ENCODE peak calls at places on chromosomes 12 and 14, in seven cellular contexts. Q is WTC11, H is HCT116, P is H1, W is GM12878, R is K562, K is HepG2. I is an unnamed sample.

GRCh38 chr14:99234982-99235491 is 37.0 kb downstream of the BCL11B start:
- DNase-seq in Q (peak), W (no peak), K (no peak), P (peak), R (no peak), H (peak), I (peak)

GRCh38 chr12:130337476-130338303 is at the start of gene PIWIL1:
- DNase-seq in K (no peak), Q (no peak), H (no peak), P (no peak), R (peak), W (no peak), I (no peak)

GRCh38 chr14:101726954-101727302 is 34.6 kb upstream of the PPP2R5C start:
- DNase-seq in W (no peak), Q (no peak), R (no peak), P (no peak), K (no peak), H (no peak), I (no peak)

GRCh38 chr14:87748558-87748957 is 244.4 kb downstream of the GALC start:
- DNase-seq in Q (no peak), K (no peak), R (no peak), P (no peak), H (no peak), W (no peak), I (no peak)

GRCh38 chr14:77086017-77086727 is 11.9 kb upstream of the CIPC start:
- DNase-seq in H (no peak), Q (no peak), R (no peak), W (no peak), K (peak), P (no peak), I (no peak)

GRCh38 chr12:118853634-118854033 is 127.7 kb upstream of the SRRM4 start:
- DNase-seq in W (no peak), K (no peak), P (peak), R (no peak), Q (peak), H (no peak), I (no peak)

GRCh38 chr12:94553130-94553519 is 93.5 kb upstream of the CEP83 start:
- DNase-seq in R (no peak), K (no peak), W (no peak), H (peak), P (no peak), Q (no peak), I (no peak)

GRCh38 chr14:25484194-25484593 is 434.2 kb upstream of the STXBP6 start:
- DNase-seq in P (no peak), W (no peak), K (no peak), H (no peak), Q (no peak), R (no peak), I (no peak)

GRCh38 chr12:41515953-41516352 is 327.8 kb downstream of the PDZRN4 start:
- DNase-seq in W (no peak), P (no peak), K (no peak), H (no peak), R (no peak), Q (no peak), I (no peak)

GRCh38 chr12:120115692-120116442 is 686 bp downstream of the RAB35 start:
- DNase-seq in R (no peak), Q (peak), P (peak), K (peak), H (peak), W (no peak), I (peak)

GRCh38 chr12:51009038-51009437 is 17.1 kb downstream of the SLC11A2 start:
- DNase-seq in K (no peak), R (no peak), P (no peak), Q (no peak), H (no peak), W (no peak), I (no peak)

GRCh38 chr14:21070083-21070609 is at the start of gene ARHGEF40:
- DNase-seq in W (no peak), P (no peak), K (no peak), R (peak), Q (peak), H (no peak), I (peak)

GRCh38 chr12:7219599-7220243 is 30.2 kb downstream of the PEX5 start:
- DNase-seq in K (peak), H (peak), P (peak), R (peak), W (peak), Q (peak), I (peak)

GRCh38 chr14:51109651-51110050 is 14.7 kb upstream of the TRIM9 start:
- DNase-seq in H (no peak), P (no peak), R (no peak), Q (no peak), K (no peak), W (no peak), I (no peak)

GRCh38 chr12:19198272-19198671 is 68.7 kb downstream of the PLEKHA5 start:
- DNase-seq in P (no peak), R (no peak), W (no peak), H (no peak), Q (no peak), K (no peak), I (no peak)

GRCh38 chr12:851913-852312 is 97.6 kb downstream of the RAD52 start:
- DNase-seq in H (no peak), P (no peak), K (no peak), W (no peak), R (no peak), Q (no peak), I (no peak)

GRCh38 chr14:105204931-105205717 is 24.0 kb upstream of the NUDT14 start:
- DNase-seq in Q (no peak), P (no peak), K (no peak), R (no peak), W (no peak), H (no peak), I (no peak)

GRCh38 chr14:31194095-31194494 is 13.5 kb downstream of the HECTD1 start:
- DNase-seq in H (no peak), K (no peak), W (no peak), P (no peak), R (no peak), Q (no peak), I (no peak)

GRCh38 chr12:125340791-125341190 is 275.6 kb downstream of the AACS start:
- DNase-seq in W (no peak), Q (no peak), R (no peak), P (no peak), K (peak), H (no peak), I (peak)

GRCh38 chr14:90509403-90509802 is 112.6 kb downstream of the CALM1 start:
- DNase-seq in H (no peak), P (no peak), R (no peak), W (no peak), Q (no peak), K (no peak), I (no peak)

GRCh38 chr14:99691111-99691885 is 7.2 kb downstream of the CYP46A1 start:
- DNase-seq in P (peak), Q (no peak), R (no peak), K (no peak), W (no peak), H (no peak), I (peak)

GRCh38 chr12:56119361-56119796 is 1.3 kb downstream of the ZC3H10 start:
- DNase-seq in R (peak), K (peak), H (peak), Q (peak), W (no peak), P (peak), I (peak)

GRCh38 chr12:54404061-54405004 is 14.7 kb downstream of the ITGA5 start:
- DNase-seq in H (peak), W (no peak), K (peak), Q (peak), R (peak), P (peak), I (peak)

GRCh38 chr12:131950182-131950913 is 606 bp downstream of the EP400 start:
- DNase-seq in W (no peak), K (no peak), R (peak), H (no peak), P (no peak), Q (no peak), I (peak)

GRCh38 chr14:52918486-52918885 is 32.4 kb downstream of the FERMT2 start:
- DNase-seq in W (peak), P (no peak), R (no peak), H (no peak), K (no peak), Q (no peak), I (no peak)

DNA sequence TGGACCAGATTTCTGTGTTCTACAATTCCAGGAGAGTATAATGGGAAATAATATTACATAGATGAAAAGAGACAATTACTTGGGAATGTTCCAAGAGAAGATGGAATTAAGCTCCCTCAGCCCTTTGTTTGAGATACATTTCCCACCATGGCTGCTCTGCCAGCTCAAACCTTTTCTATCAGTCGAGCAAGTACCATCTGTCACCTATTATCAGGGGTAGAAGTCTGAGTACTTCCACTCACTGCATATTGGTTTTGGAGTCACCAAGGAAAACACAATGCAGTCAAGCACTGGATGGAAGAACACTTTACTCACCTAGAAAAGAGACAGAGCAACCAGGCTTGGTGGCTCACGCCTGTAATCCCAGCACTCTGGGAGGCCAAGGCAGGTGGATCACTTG is 270.4 kb upstream of the FAR2 start:
- DNase-seq in W (no peak), P (no peak), K (no peak), H (no peak), Q (no peak), R (no peak), I (no peak)
- TF ChIP-seq SP1 in W (no peak), P (no peak), K (no peak), H (no peak), Q (no peak), R (no peak), I (no peak)

GRCh38 chr12:34334953-34335743 is 312.9 kb downstream of the ALG10 start:
- DNase-seq in Q (no peak), H (no peak), R (no peak), W (no peak), K (no peak), P (no peak), I (no peak)

GRCh38 chr12:34336619-34337465 is 314.5 kb downstream of the ALG10 start:
- DNase-seq in P (no peak), K (no peak), H (no peak), Q (no peak), W (no peak), R (peak), I (peak)

GRCh38 chr12:34333337-34333736 is 311.0 kb downstream of the ALG10 start:
- DNase-seq in Q (no peak), K (no peak), R (peak), W (no peak), H (no peak), P (no peak), I (peak)

GRCh38 chr12:34334538-34334937 is 312.2 kb downstream of the ALG10 start:
- DNase-seq in R (no peak), P (no peak), Q (no peak), H (no peak), K (no peak), W (no peak), I (no peak)

DNA sequence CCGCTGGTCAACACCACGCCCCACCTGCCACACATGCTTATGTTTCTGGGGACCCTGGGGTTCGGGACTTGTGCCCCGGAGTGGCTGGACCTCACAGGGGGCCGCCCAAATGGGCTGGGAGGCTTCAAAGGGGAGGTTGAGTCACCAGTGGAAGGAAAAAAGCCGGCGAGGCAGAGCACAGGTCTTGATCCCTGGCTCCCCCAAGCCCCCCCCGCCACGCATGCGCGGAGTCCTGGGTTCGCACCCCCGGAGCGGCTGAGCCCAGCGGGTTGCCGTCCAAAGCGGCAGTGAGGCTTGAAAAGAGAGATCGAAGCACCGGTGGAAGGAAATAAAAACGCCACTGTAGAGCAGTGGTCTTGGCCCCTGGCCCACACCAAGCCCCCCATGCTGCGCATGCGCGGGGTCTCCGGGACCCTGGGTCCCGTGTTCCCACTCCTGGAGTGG is 313.5 kb downstream of the ALG10 start:
- DNase-seq in K (no peak), Q (no peak), H (no peak), R (peak), W (no peak), P (no peak), I (peak)
- TF ChIP-seq SP1 in K (no peak), Q (no peak), H (no peak), R (no peak), W (no peak), P (no peak), I (no peak)

GRCh38 chr14:40870252-40870651 is 736.4 kb upstream of the LRFN5 start:
- DNase-seq in H (no peak), W (no peak), R (no peak), K (no peak), Q (no peak), P (no peak), I (no peak)
- TF ChIP-seq SP1 in H (no peak), W (no peak), R (no peak), K (no peak), Q (no peak), P (no peak), I (no peak)

GRCh38 chr12:22687677-22688076 is 62.7 kb downstream of the ETNK1 start:
- DNase-seq in Q (no peak), P (no peak), H (no peak), K (no peak), R (no peak), W (peak), I (no peak)
- TF ChIP-seq SP1 in Q (no peak), P (no peak), H (no peak), K (no peak), R (no peak), W (no peak), I (no peak)

I was measured in HEK293T.